ENCODE peak calls at places on chromosomes 1 and 21, in eight cellular contexts. P is activated CD4-positive, alpha-beta T cell treated with anti-CD3 and anti-CD28 coated beads, Interleukin-2, amount 10 ng/mL, durations not matched to agents 7 days and 5 days; B is HT-29; D is lower leg skin; X is T-cell; I is left lung; S is cardiac fibroblast; Y is fibroblast of mammary gland. Q is an unnamed sample.

GRCh38 chr1:63073530-63074306 is 248.6 kb upstream of the FOXD3 start:
- DNase-seq in S (no peak), I (no peak), Y (no peak), D (no peak), X (no peak), B (peak), P (no peak), Q (no peak)

GRCh38 chr1:19210772-19211549 is 895 bp upstream of the UBR4 start:
- DNase-seq in I (no peak), P (no peak), D (peak), S (peak), X (no peak), Y (peak), B (no peak), Q (no peak)

GRCh38 chr1:234911787-234912186 is 216.8 kb downstream of the TOMM20 start:
- DNase-seq in P (no peak), B (no peak), I (no peak), S (no peak), Y (no peak), D (no peak), X (peak), Q (peak)

GRCh38 chr1:230171337-230172015 is 104.4 kb downstream of the GALNT2 start:
- DNase-seq in Y (peak), S (peak), D (peak), I (no peak), X (no peak), B (no peak), P (no peak), Q (no peak)

GRCh38 chr1:175269151-175269550 is 76.6 kb upstream of the KIAA0040 start:
- DNase-seq in Y (no peak), S (no peak), D (no peak), P (no peak), X (no peak), B (no peak), I (no peak), Q (no peak)

GRCh38 chr21:20997308-20997632 is 939 bp upstream of the NCAM2 start:
- DNase-seq in S (peak), X (no peak), I (no peak), P (no peak), D (no peak), B (no peak), Y (no peak), Q (no peak)

GRCh38 chr1:203968728-203969127 is 104.2 kb upstream of the SOX13 start:
- DNase-seq in P (no peak), X (no peak), I (no peak), S (peak), D (peak), B (no peak), Y (peak), Q (no peak)

GRCh38 chr1:18085387-18086074 is 22.1 kb upstream of the IGSF21 start:
- DNase-seq in X (no peak), P (no peak), Y (no peak), D (no peak), I (no peak), B (no peak), S (no peak), Q (no peak)

GRCh38 chr1:156025873-156026272 is 5.1 kb upstream of the SSR2 start:
- DNase-seq in D (no peak), S (peak), P (peak), Y (peak), X (peak), B (peak), I (peak), Q (no peak)

GRCh38 chr1:57620589-57620988 is 196.7 kb upstream of the DAB1 start:
- DNase-seq in S (no peak), B (no peak), P (no peak), I (no peak), Y (no peak), D (no peak), X (no peak), Q (no peak)

GRCh38 chr1:47901001-47901575 is 96.1 kb downstream of the TRABD2B start:
- DNase-seq in S (no peak), D (no peak), X (no peak), P (no peak), Y (no peak), I (no peak), B (no peak), Q (no peak)

GRCh38 chr21:15986277-15986676 is 256.5 kb downstream of the USP25 start:
- DNase-seq in S (no peak), I (no peak), B (no peak), P (no peak), Y (no peak), X (no peak), D (no peak), Q (no peak)

GRCh38 chr1:179742717-179743678 is at the start of gene FAM163A:
- DNase-seq in P (no peak), I (no peak), X (peak), S (no peak), Y (no peak), B (no peak), D (no peak), Q (no peak)

GRCh38 chr1:171355727-171356126 is 41.7 kb downstream of the FMO4 start:
- DNase-seq in S (no peak), I (no peak), B (no peak), D (no peak), P (no peak), Y (peak), X (no peak), Q (no peak)

GRCh38 chr1:30649321-30649991 is 73.9 kb downstream of the MATN1 start:
- DNase-seq in B (peak), X (no peak), S (no peak), D (no peak), P (no peak), Y (no peak), I (no peak), Q (no peak)

GRCh38 chr1:19877821-19878636 is 4.2 kb upstream of the OTUD3 start:
- DNase-seq in D (no peak), X (no peak), P (no peak), B (peak), S (no peak), I (no peak), Y (peak), Q (no peak)

GRCh38 chr1:78096976-78097375 is 51.2 kb downstream of the GIPC2 start:
- DNase-seq in I (no peak), X (no peak), D (no peak), Y (no peak), P (no peak), S (peak), B (no peak), Q (no peak)

GRCh38 chr21:43605320-43606244 is 53.7 kb downstream of the HSF2BP start:
- DNase-seq in D (no peak), P (no peak), X (no peak), I (no peak), B (no peak), Y (no peak), S (no peak), Q (no peak)

GRCh38 chr1:10155087-10155712 is 55.2 kb upstream of the KIF1B start:
- DNase-seq in S (no peak), X (no peak), Y (peak), P (no peak), I (no peak), D (no peak), B (no peak), Q (no peak)

GRCh38 chr21:25572895-25573310 is 34.4 kb downstream of the MRPL39 start:
- DNase-seq in B (no peak), X (no peak), Y (no peak), P (no peak), D (no peak), S (peak), I (no peak), Q (no peak)

GRCh38 chr1:221961532-221962292 is 219.8 kb upstream of the DUSP10 start:
- DNase-seq in Y (peak), D (no peak), I (peak), P (peak), B (peak), X (peak), S (peak), Q (no peak)

GRCh38 chr1:231442735-231443134 is 20.6 kb upstream of the EGLN1 start:
- DNase-seq in Y (peak), D (no peak), I (no peak), P (no peak), X (no peak), B (no peak), S (peak), Q (no peak)

GRCh38 chr1:205690122-205690756 is 9.9 kb upstream of the SLC45A3 start:
- DNase-seq in S (no peak), D (no peak), P (no peak), Y (no peak), X (no peak), I (no peak), B (no peak), Q (no peak)

GRCh38 chr1:205986848-205987247 is 16.3 kb downstream of the RAB7B start:
- DNase-seq in X (no peak), P (no peak), D (no peak), Y (no peak), I (no peak), S (no peak), B (no peak), Q (no peak)

GRCh38 chr1:18284750-18285532 is 177.3 kb downstream of the IGSF21 start:
- DNase-seq in X (no peak), S (no peak), Y (no peak), B (no peak), I (no peak), P (no peak), D (no peak), Q (no peak)

GRCh38 chr1:21149862-21150432 is 26.8 kb downstream of the EIF4G3 start:
- DNase-seq in D (no peak), B (peak), P (no peak), X (no peak), Y (peak), S (peak), I (no peak), Q (no peak)

GRCh38 chr1:54476231-54477109 is 70.3 kb upstream of the SSBP3 start:
- DNase-seq in I (no peak), Y (no peak), X (no peak), D (no peak), P (no peak), S (no peak), B (no peak), Q (no peak)

GRCh38 chr1:45306319-45306718 is 20.4 kb upstream of the HPDL start:
- DNase-seq in P (peak), S (peak), I (no peak), D (no peak), B (no peak), Y (peak), X (no peak), Q (no peak)

GRCh38 chr1:205766038-205766437 is 9.2 kb downstream of the RAB29 start:
- DNase-seq in P (no peak), S (peak), Y (peak), I (no peak), D (no peak), X (no peak), B (no peak), Q (no peak)

GRCh38 chr1:241311056-241311746 is 45.8 kb downstream of the RGS7 start:
- DNase-seq in D (no peak), B (peak), S (peak), Y (peak), I (no peak), P (no peak), X (no peak), Q (no peak)

Q was measured in activated T-helper 1 cell treated with Interleukin-2 at 50 U/mL for 16 hours.